ENCODE peak calls at places on chromosomes 2 and 18, in seven cellular contexts. L is RKO; O is brain microvascular endothelial cell; F is EL; Z is CD4-positive, CD25-positive, alpha-beta regulatory T cell; U is activated effector memory CD4-positive, alpha-beta T cell treated with Interleukin-2 at 50 U/mL for 16 hours; N is T-helper 17 cell. X is an unnamed sample.

GRCh38 chr2:231928481-231928880 is 2.3 kb upstream of the NPPC start:
- DNase-seq in L (no peak), O (no peak), F (no peak), Z (no peak), U (no peak), N (no peak), X (no peak)

GRCh38 chr18:13513015-13513414 is 213.3 kb downstream of the FAM210A start:
- DNase-seq in L (no peak), O (no peak), F (no peak), Z (no peak), U (no peak), N (no peak), X (no peak)

GRCh38 chr2:215579809-215580208 is 143.9 kb upstream of the FN1 start:
- DNase-seq in L (no peak), O (peak), F (peak), Z (no peak), U (no peak), N (no peak), X (no peak)

GRCh38 chr2:55902971-55903370 is 20.6 kb downstream of the EFEMP1 start:
- DNase-seq in L (no peak), O (no peak), F (no peak), Z (no peak), U (no peak), N (no peak), X (no peak)

GRCh38 chr2:212995920-212996319 is 155.5 kb downstream of the IKZF2 start:
- DNase-seq in L (no peak), O (peak), F (peak), Z (no peak), U (no peak), N (no peak), X (no peak)

GRCh38 chr2:193124820-193125219 is 930.1 kb upstream of the TMEFF2 start:
- DNase-seq in L (no peak), O (no peak), F (no peak), Z (no peak), U (no peak), N (no peak), X (no peak)

GRCh38 chr2:199940373-199940772 is 14.9 kb downstream of the TYW5 start:
- DNase-seq in L (peak), O (no peak), F (peak), Z (peak), U (no peak), N (no peak), X (peak)

GRCh38 chr2:120012363-120012762 is 514 bp upstream of the EPB41L5 start:
- DNase-seq in L (no peak), O (no peak), F (no peak), Z (no peak), U (no peak), N (no peak), X (no peak)

GRCh38 chr2:118881490-118882129 is 34.2 kb upstream of the EN1 start:
- DNase-seq in L (peak), O (peak), F (peak), Z (peak), U (peak), N (peak), X (peak)

GRCh38 chr2:146917430-146918037 is 927.3 kb upstream of the ACVR2A start:
- DNase-seq in L (no peak), O (no peak), F (no peak), Z (no peak), U (no peak), N (no peak), X (no peak)